ENCODE peak calls at places on chromosomes 6 and 20, in six cellular contexts. F is HS-27A; P is A172; I is iris pigment epithelial cell; H is activated CD4-positive, alpha-beta memory T cell treated with anti-CD3 and anti-CD28 coated beads for 36 hours; W is cardiac fibroblast. D is an unnamed sample.

GRCh38 chr20:42260216-42260615 is 642.0 kb upstream of the CHD6 start:
- DNase-seq in F (no peak), P (no peak), I (no peak), H (no peak), W (no peak), D (no peak)

GRCh38 chr6:20223119-20223518 is 10.8 kb upstream of the MBOAT1 start:
- DNase-seq in F (no peak), P (no peak), I (no peak), H (no peak), W (no peak), D (no peak)

GRCh38 chr6:113697642-113698410 is 159.3 kb upstream of the MARCKS start:
- DNase-seq in F (peak), P (peak), I (peak), H (no peak), W (peak), D (no peak)

GRCh38 chr6:103105686-103106085 is 1712.2 kb downstream of the GRIK2 start:
- DNase-seq in F (no peak), P (no peak), I (no peak), H (no peak), W (no peak), D (no peak)

GRCh38 chr6:129932321-129932720 is 71.2 kb upstream of the TMEM244 start:
- DNase-seq in F (no peak), P (no peak), I (no peak), H (no peak), W (no peak), D (no peak)

GRCh38 chr20:58889334-58890072 is 37.0 kb downstream of the GNAS start:
- DNase-seq in F (no peak), P (no peak), I (no peak), H (no peak), W (peak), D (no peak)

GRCh38 chr6:158016571-158017383 is 35.1 kb downstream of the SYNJ2 start:
- DNase-seq in F (no peak), P (no peak), I (no peak), H (no peak), W (no peak), D (no peak)

GRCh38 chr20:34473262-34473883 is 42.8 kb upstream of the DYNLRB1 start:
- DNase-seq in F (peak), P (peak), I (peak), H (peak), W (peak), D (peak)

GRCh38 chr6:14945461-14946210 is 300.2 kb upstream of the JARID2 start:
- DNase-seq in F (no peak), P (no peak), I (no peak), H (no peak), W (no peak), D (no peak)

GRCh38 chr6:169804427-169804826 is 53.0 kb downstream of the ERMARD start:
- DNase-seq in F (no peak), P (no peak), I (no peak), H (no peak), W (no peak), D (no peak)

GRCh38 chr20:55067158-55067825 is 591.9 kb downstream of the DOK5 start:
- DNase-seq in F (no peak), P (peak), I (no peak), H (no peak), W (no peak), D (no peak)

GRCh38 chr6:169026175-169026574 is 227.5 kb downstream of the THBS2 start:
- DNase-seq in F (no peak), P (no peak), I (no peak), H (no peak), W (no peak), D (no peak)

GRCh38 chr6:146017672-146018071 is 11.2 kb upstream of the GRM1 start:
- DNase-seq in F (no peak), P (no peak), I (no peak), H (no peak), W (no peak), D (no peak)

GRCh38 chr6:52724041-52724405 is 39.3 kb downstream of the GSTA2 start:
- DNase-seq in F (no peak), P (peak), I (peak), H (no peak), W (peak), D (no peak)

GRCh38 chr6:155628315-155628714 is 172.7 kb upstream of the NOX3 start:
- DNase-seq in F (no peak), P (no peak), I (no peak), H (peak), W (no peak), D (no peak)

GRCh38 chr6:71406871-71407860 is 118.6 kb downstream of the OGFRL1 start:
- DNase-seq in F (no peak), P (peak), I (no peak), H (no peak), W (no peak), D (no peak)

GRCh38 chr6:132520953-132521352 is 8.0 kb upstream of the STX7 start:
- DNase-seq in F (no peak), P (peak), I (peak), H (no peak), W (peak), D (no peak)

GRCh38 chr6:34391023-34391485 is 1.4 kb downstream of the NUDT3 start:
- DNase-seq in F (no peak), P (peak), I (peak), H (no peak), W (peak), D (no peak)

GRCh38 chr20:34579191-34579661 is 20.7 kb downstream of the MAP1LC3A start:
- DNase-seq in F (peak), P (peak), I (peak), H (no peak), W (peak), D (no peak)

GRCh38 chr6:38570750-38571149 is 69.0 kb downstream of the BTBD9 start:
- DNase-seq in F (no peak), P (no peak), I (peak), H (no peak), W (peak), D (no peak)

GRCh38 chr20:14454296-14454695 is 116.9 kb upstream of the FLRT3 start:
- DNase-seq in F (no peak), P (no peak), I (no peak), H (no peak), W (no peak), D (no peak)

GRCh38 chr20:49312661-49313060 is 34.8 kb upstream of the ZNFX1 start:
- DNase-seq in F (no peak), P (no peak), I (no peak), H (no peak), W (no peak), D (no peak)

GRCh38 chr20:24018796-24019195 is 30.2 kb upstream of the GGTLC1 start:
- DNase-seq in F (no peak), P (peak), I (no peak), H (no peak), W (peak), D (no peak)

GRCh38 chr6:5663256-5663655 is 343.5 kb downstream of the NRN1 start:
- DNase-seq in F (no peak), P (no peak), I (no peak), H (no peak), W (no peak), D (no peak)

GRCh38 chr6:44076366-44077200 is 50.7 kb downstream of the MRPL14 start:
- DNase-seq in F (no peak), P (no peak), I (no peak), H (no peak), W (no peak), D (no peak)

GRCh38 chr6:115004204-115004603 is 661.4 kb upstream of the HS3ST5 start:
- DNase-seq in F (no peak), P (peak), I (no peak), H (no peak), W (no peak), D (no peak)

GRCh38 chr6:17580518-17581048 is 19.5 kb upstream of the FAM8A1 start:
- DNase-seq in F (no peak), P (no peak), I (peak), H (peak), W (peak), D (no peak)

GRCh38 chr20:63810730-63811490 is 20.2 kb downstream of the ZBTB46 start:
- DNase-seq in F (no peak), P (no peak), I (no peak), H (no peak), W (peak), D (no peak)

GRCh38 chr20:47972916-47973309 is 187.6 kb upstream of the SULF2 start:
- DNase-seq in F (no peak), P (no peak), I (no peak), H (no peak), W (no peak), D (no peak)

GRCh38 chr6:82380566-82381185 is 17.1 kb downstream of the TPBG start:
- DNase-seq in F (no peak), P (no peak), I (no peak), H (no peak), W (no peak), D (no peak)

GRCh38 chr6:25127433-25127832 is 151.7 kb upstream of the CARMIL1 start:
- DNase-seq in F (no peak), P (no peak), I (no peak), H (no peak), W (no peak), D (no peak)

GRCh38 chr6:158536891-158537798 is 22.7 kb upstream of the TMEM181 start:
- DNase-seq in F (no peak), P (no peak), I (peak), H (peak), W (no peak), D (no peak)

GRCh38 chr20:43459022-43459942 is 1.6 kb downstream of the SRSF6 start:
- DNase-seq in F (no peak), P (no peak), I (no peak), H (peak), W (peak), D (no peak)

GRCh38 chr6:6725120-6725833 is 136.8 kb downstream of the LY86 start:
- DNase-seq in F (no peak), P (no peak), I (no peak), H (no peak), W (no peak), D (no peak)

GRCh38 chr6:134674562-134674961 is 275.3 kb downstream of the ALDH8A1 start:
- DNase-seq in F (no peak), P (no peak), I (no peak), H (no peak), W (no peak), D (no peak)